ENCODE peak calls at places on chromosomes 6 and 20, in four cellular contexts. J is IMR-90, N is prostate gland, P is GM12878. Z is an unnamed sample.

GRCh38 chr20:15297059-15297875 is 959.9 kb upstream of the FLRT3 start:
- DNase-seq in J (no peak), N (peak; percentile 74), P (no peak), Z (peak; percentile 74)

GRCh38 chr20:16007164-16007563 is 566.1 kb downstream of the KIF16B start:
- DNase-seq in J (no peak), N (no peak), P (peak; percentile 60), Z (no peak)

GRCh38 chr20:33310327-33310899 is 27.4 kb downstream of the BPIFB1 start:
- DNase-seq in J (no peak), N (no peak), P (no peak), Z (no peak)

GRCh38 chr6:119324718-119325117 is 24.8 kb downstream of the MAN1A1 start:
- DNase-seq in J (no peak), N (no peak), P (no peak), Z (no peak)

GRCh38 chr6:116876635-116877611 is at the start of gene RFX6:
- DNase-seq in J (no peak), N (no peak), P (no peak), Z (peak; percentile 28)

GRCh38 chr6:38432479-38432878 is 207.2 kb downstream of the BTBD9 start:
- DNase-seq in J (peak; percentile 19), N (no peak), P (no peak), Z (no peak)

GRCh38 chr20:48760403-48760889 is 67.4 kb downstream of the PREX1 start:
- DNase-seq in J (peak; percentile 24), N (no peak), P (no peak), Z (peak; percentile 34)

GRCh38 chr6:157272866-157273755 is 50.2 kb downstream of the TMEM242 start:
- DNase-seq in J (no peak), N (no peak), P (no peak), Z (no peak)

GRCh38 chr20:54650201-54650722 is 174.9 kb downstream of the DOK5 start:
- DNase-seq in J (peak; percentile 43), N (no peak), P (no peak), Z (no peak)

GRCh38 chr6:158316022-158316421 is 3.8 kb downstream of the TULP4 start:
- DNase-seq in J (peak; percentile 39), N (no peak), P (no peak), Z (no peak)

GRCh38 chr6:165245287-165245686 is 64.1 kb downstream of the C6orf118 start:
- DNase-seq in J (peak; percentile 2), N (no peak), P (no peak), Z (no peak)
- TF ChIP-seq POLR2A in J (no peak), N (no peak), P (no peak), Z (no peak)

GRCh38 chr6:90296346-90297123 is at the start of gene BACH2:
- DNase-seq in J (peak; percentile 92), N (peak; percentile 95), P (no peak), Z (peak; percentile 95)
- TF ChIP-seq POLR2A in J (peak; percentile 64), N (peak; percentile 73), P (no peak), Z (no peak)

GRCh38 chr6:111591370-111591900 is 14.2 kb downstream of the TRAF3IP2 start:
- DNase-seq in J (peak; percentile 100), N (peak; percentile 97), P (no peak), Z (peak; percentile 88)
- TF ChIP-seq POLR2A in J (peak; percentile 62), N (no peak), P (no peak), Z (no peak)

GRCh38 chr20:62624719-62625455 is 17.4 kb upstream of the SLCO4A1 start:
- DNase-seq in J (no peak), N (no peak), P (no peak), Z (no peak)
- TF ChIP-seq POLR2A in J (no peak), N (no peak), P (no peak), Z (no peak)

DNA sequence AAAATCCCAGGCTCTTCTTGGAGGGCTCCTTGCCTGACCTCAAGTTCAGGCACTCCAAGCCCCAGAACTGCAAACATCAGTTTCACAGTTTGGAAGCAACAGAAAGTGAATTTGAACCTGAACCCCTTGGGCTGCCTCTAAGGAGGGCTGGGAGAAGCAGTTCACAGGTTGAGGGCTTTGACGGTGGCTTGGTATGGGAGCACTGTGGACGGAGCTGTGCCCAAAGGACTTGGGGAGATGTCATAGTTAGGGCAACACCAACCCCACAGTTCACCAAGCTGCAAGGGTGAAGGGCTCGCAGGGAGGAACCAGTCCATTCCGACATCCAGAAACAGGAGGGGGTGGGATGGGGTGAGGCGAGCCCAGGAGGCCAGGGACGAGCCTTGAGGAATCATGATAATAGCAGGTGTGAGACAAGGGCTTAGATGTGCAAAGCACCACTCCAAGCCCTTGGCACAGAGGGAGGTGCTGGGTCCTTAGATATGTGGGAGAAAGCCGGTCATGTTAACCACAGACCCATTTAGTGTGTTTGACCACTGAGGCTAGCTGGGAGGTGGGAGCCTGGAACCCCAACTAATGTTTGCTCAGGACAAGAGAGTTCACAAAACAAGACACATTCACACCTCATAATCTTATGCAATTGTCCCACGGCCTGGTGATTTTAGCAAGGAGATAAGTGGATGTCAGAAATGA is 4.3 kb downstream of the CEBPB start:
- DNase-seq in J (no peak), N (no peak), P (no peak), Z (no peak)
- TF ChIP-seq POLR2A in J (peak; percentile 90), N (no peak), P (no peak), Z (no peak)

DNA sequence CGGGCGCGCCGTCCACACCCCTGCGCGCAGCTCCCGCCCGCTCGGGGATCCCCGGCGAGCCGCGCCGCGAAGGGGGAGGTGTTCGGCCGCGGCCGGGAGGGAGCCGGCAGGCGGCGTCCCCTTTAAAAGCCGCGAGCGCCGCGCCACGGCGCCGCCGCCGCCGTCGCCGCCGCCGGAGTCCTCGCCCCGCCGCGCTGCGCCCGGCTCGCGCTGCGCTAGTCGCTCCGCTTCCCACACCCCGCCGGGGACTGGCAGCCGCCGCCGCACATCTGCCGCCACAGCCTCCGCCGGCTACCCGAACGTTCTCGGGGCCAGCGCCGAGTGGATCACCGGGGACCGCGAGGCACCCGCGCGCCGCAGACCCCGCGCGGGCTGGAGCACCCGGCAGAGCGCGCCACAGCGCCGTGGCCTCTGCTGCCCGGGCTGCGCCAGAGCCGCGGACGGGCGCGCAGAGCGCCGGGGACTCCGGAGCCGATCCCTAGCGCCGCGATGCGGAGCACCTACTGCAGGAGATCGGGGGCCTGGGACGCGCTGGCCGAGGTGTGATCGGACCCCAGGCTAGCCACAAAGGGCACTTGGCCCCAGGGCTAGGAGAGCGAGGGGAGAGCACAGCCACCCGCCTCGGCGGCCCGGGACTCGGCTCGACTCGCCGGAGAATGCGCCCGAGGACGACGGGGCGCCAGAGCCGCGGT is at the start of gene BMP2:
- DNase-seq in J (peak; percentile 50), N (peak; percentile 16), P (no peak), Z (peak; percentile 70)
- TF ChIP-seq POLR2A in J (no peak), N (no peak), P (no peak), Z (no peak)